ENCODE peak calls at places on chromosomes 6 and 20, in six cellular contexts. One of them, this sample, is unnamed.
A peak's percentile ranks its signal among the peaks of the same experiment; 100 is the strongest.

GRCh38 chr20:32446301-32447100 is 88.4 kb downstream of the ASXL1 start:
- DNase-seq in endothelial cell of umbilical vein: no peak
- DNase-seq in SK-N-SH: no peak
- DNase-seq in neuronal stem cell: no peak
- DNase-seq in HCT116: no peak
- DNase-seq in IMR-90: no peak
- DNase-seq in this sample: no peak

GRCh38 chr6:36701401-36701991 is 3.9 kb downstream of the RAB44 start:
- DNase-seq in IMR-90: no peak
- DNase-seq in HCT116: no peak
- DNase-seq in endothelial cell of umbilical vein: no peak
- DNase-seq in neuronal stem cell: no peak
- DNase-seq in SK-N-SH: no peak
- DNase-seq in this sample: peak; percentile 58

GRCh38 chr6:118894425-118895240 is 681 bp downstream of the ASF1A start:
- DNase-seq in SK-N-SH: peak; percentile 81
- DNase-seq in HCT116: no peak
- DNase-seq in endothelial cell of umbilical vein: peak; percentile 68
- DNase-seq in IMR-90: peak; percentile 66
- DNase-seq in neuronal stem cell: peak; percentile 51
- DNase-seq in this sample: peak; percentile 88

GRCh38 chr20:47481330-47482216 is 20.1 kb upstream of the NCOA3 start:
- DNase-seq in IMR-90: no peak
- DNase-seq in endothelial cell of umbilical vein: no peak
- DNase-seq in HCT116: no peak
- DNase-seq in neuronal stem cell: no peak
- DNase-seq in SK-N-SH: no peak
- DNase-seq in this sample: no peak

GRCh38 chr6:95877480-95877879 is 138.3 kb upstream of the FUT9 start:
- DNase-seq in IMR-90: no peak
- DNase-seq in endothelial cell of umbilical vein: no peak
- DNase-seq in HCT116: no peak
- DNase-seq in neuronal stem cell: no peak
- DNase-seq in SK-N-SH: no peak
- DNase-seq in this sample: no peak

GRCh38 chr6:41560440-41561192 is 14.4 kb downstream of the FOXP4 start:
- DNase-seq in HCT116: no peak
- DNase-seq in SK-N-SH: no peak
- DNase-seq in endothelial cell of umbilical vein: peak; percentile 22
- DNase-seq in IMR-90: no peak
- DNase-seq in neuronal stem cell: peak; percentile 49
- DNase-seq in this sample: peak; percentile 95

GRCh38 chr6:5190467-5190866 is 70.3 kb downstream of the LYRM4 start:
- DNase-seq in IMR-90: peak; percentile 98
- DNase-seq in HCT116: no peak
- DNase-seq in endothelial cell of umbilical vein: peak; percentile 88
- DNase-seq in SK-N-SH: no peak
- DNase-seq in neuronal stem cell: no peak
- DNase-seq in this sample: no peak

GRCh38 chr6:164417537-164417936 is 891.9 kb downstream of the C6orf118 start:
- DNase-seq in IMR-90: no peak
- DNase-seq in HCT116: no peak
- DNase-seq in endothelial cell of umbilical vein: no peak
- DNase-seq in SK-N-SH: no peak
- DNase-seq in neuronal stem cell: no peak
- DNase-seq in this sample: no peak

GRCh38 chr6:107832146-107833056 is 8.3 kb upstream of the SCML4 start:
- DNase-seq in SK-N-SH: no peak
- DNase-seq in IMR-90: no peak
- DNase-seq in endothelial cell of umbilical vein: no peak
- DNase-seq in neuronal stem cell: no peak
- DNase-seq in HCT116: no peak
- DNase-seq in this sample: no peak

GRCh38 chr6:6003334-6004146 is 3.2 kb downstream of the NRN1 start:
- DNase-seq in IMR-90: no peak
- DNase-seq in SK-N-SH: peak; percentile 72
- DNase-seq in HCT116: no peak
- DNase-seq in endothelial cell of umbilical vein: peak; percentile 15
- DNase-seq in neuronal stem cell: no peak
- DNase-seq in this sample: peak; percentile 4

GRCh38 chr20:57811373-57812020 is 101.7 kb upstream of the PMEPA1 start:
- DNase-seq in IMR-90: no peak
- DNase-seq in HCT116: no peak
- DNase-seq in endothelial cell of umbilical vein: no peak
- DNase-seq in neuronal stem cell: peak; percentile 5
- DNase-seq in SK-N-SH: no peak
- DNase-seq in this sample: no peak

GRCh38 chr20:56373942-56374341 is 15.2 kb downstream of the FAM210B start:
- DNase-seq in HCT116: no peak
- DNase-seq in neuronal stem cell: no peak
- DNase-seq in IMR-90: peak; percentile 98
- DNase-seq in SK-N-SH: no peak
- DNase-seq in endothelial cell of umbilical vein: peak; percentile 10
- DNase-seq in this sample: no peak

GRCh38 chr20:40883097-40883496 is 145.5 kb upstream of the TOP1 start:
- DNase-seq in IMR-90: no peak
- DNase-seq in endothelial cell of umbilical vein: peak; percentile 7
- DNase-seq in HCT116: no peak
- DNase-seq in SK-N-SH: peak; percentile 55
- DNase-seq in neuronal stem cell: no peak
- DNase-seq in this sample: no peak

GRCh38 chr6:15243994-15244604 is 1.8 kb upstream of the JARID2 start:
- DNase-seq in SK-N-SH: no peak
- DNase-seq in HCT116: no peak
- DNase-seq in endothelial cell of umbilical vein: no peak
- DNase-seq in neuronal stem cell: no peak
- DNase-seq in IMR-90: no peak
- DNase-seq in this sample: no peak

GRCh38 chr20:23995905-23996666 is 7.5 kb upstream of the GGTLC1 start:
- DNase-seq in endothelial cell of umbilical vein: peak; percentile 24
- DNase-seq in SK-N-SH: peak; percentile 50
- DNase-seq in HCT116: peak; percentile 7
- DNase-seq in IMR-90: peak; percentile 24
- DNase-seq in neuronal stem cell: peak; percentile 30
- DNase-seq in this sample: peak; percentile 80

GRCh38 chr6:73742433-73742832 is 46.4 kb downstream of the CD109 start:
- DNase-seq in IMR-90: no peak
- DNase-seq in SK-N-SH: no peak
- DNase-seq in HCT116: no peak
- DNase-seq in neuronal stem cell: no peak
- DNase-seq in endothelial cell of umbilical vein: no peak
- DNase-seq in this sample: no peak

GRCh38 chr6:45691426-45691825 is 313.7 kb upstream of the SUPT3H start:
- DNase-seq in IMR-90: no peak
- DNase-seq in SK-N-SH: no peak
- DNase-seq in HCT116: no peak
- DNase-seq in neuronal stem cell: no peak
- DNase-seq in endothelial cell of umbilical vein: no peak
- DNase-seq in this sample: no peak

GRCh38 chr6:151669208-151669560 is 138.3 kb upstream of the ESR1 start:
- DNase-seq in IMR-90: no peak
- DNase-seq in HCT116: no peak
- DNase-seq in endothelial cell of umbilical vein: no peak
- DNase-seq in SK-N-SH: no peak
- DNase-seq in neuronal stem cell: no peak
- DNase-seq in this sample: no peak

GRCh38 chr20:24605937-24606455 is 136.6 kb downstream of the SYNDIG1 start:
- DNase-seq in IMR-90: no peak
- DNase-seq in HCT116: no peak
- DNase-seq in SK-N-SH: no peak
- DNase-seq in neuronal stem cell: no peak
- DNase-seq in endothelial cell of umbilical vein: no peak
- DNase-seq in this sample: no peak

GRCh38 chr20:48003021-48003420 is 217.7 kb upstream of the SULF2 start:
- DNase-seq in IMR-90: no peak
- DNase-seq in endothelial cell of umbilical vein: no peak
- DNase-seq in HCT116: no peak
- DNase-seq in SK-N-SH: no peak
- DNase-seq in neuronal stem cell: no peak
- DNase-seq in this sample: no peak

GRCh38 chr6:25788305-25788922 is 33.9 kb downstream of the SLC17A4 start:
- DNase-seq in endothelial cell of umbilical vein: peak; percentile 69
- DNase-seq in neuronal stem cell: no peak
- DNase-seq in HCT116: peak; percentile 45
- DNase-seq in SK-N-SH: peak; percentile 5
- DNase-seq in IMR-90: peak; percentile 51
- DNase-seq in this sample: peak; percentile 76

GRCh38 chr20:57664476-57664875 is 44.2 kb upstream of the ZBP1 start:
- DNase-seq in neuronal stem cell: no peak
- DNase-seq in SK-N-SH: no peak
- DNase-seq in endothelial cell of umbilical vein: no peak
- DNase-seq in IMR-90: no peak
- DNase-seq in HCT116: no peak
- DNase-seq in this sample: no peak

DNA sequence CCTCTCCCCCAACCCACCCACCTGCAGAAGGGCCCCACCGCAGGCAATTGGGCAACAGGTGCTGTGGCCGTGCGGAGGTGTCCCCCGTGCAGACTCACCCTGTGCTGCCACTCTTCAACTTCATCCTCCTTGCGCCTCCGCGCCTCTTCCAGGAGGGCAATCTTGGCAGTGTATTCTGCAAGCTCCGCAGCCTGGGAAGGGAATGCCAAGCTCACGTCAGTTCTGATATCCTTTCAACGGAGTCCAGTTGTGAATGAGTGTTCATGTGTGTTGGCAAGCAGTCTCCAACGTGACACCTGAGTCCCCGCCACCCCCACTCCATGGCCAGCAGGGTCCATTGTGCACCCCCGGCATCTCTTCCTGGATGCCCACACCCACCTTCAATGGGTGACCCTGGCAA is 49.9 kb downstream of the EZR start:
- DNase-seq in neuronal stem cell: no peak
- DNase-seq in HCT116: no peak
- DNase-seq in endothelial cell of umbilical vein: no peak
- DNase-seq in IMR-90: no peak
- DNase-seq in SK-N-SH: no peak
- DNase-seq in this sample: no peak
- H3K4me1 ChIP-seq in neuronal stem cell: peaks cover 2% of the 10 kb centered on the region
- H3K4me1 ChIP-seq in HCT116: peaks cover 100% of the 10 kb centered on the region
- H3K4me1 ChIP-seq in endothelial cell of umbilical vein: no peaks in the 10 kb centered on the region
- H3K4me1 ChIP-seq in IMR-90: no peaks in the 10 kb centered on the region
- H3K4me1 ChIP-seq in SK-N-SH: peaks cover 10% of the 10 kb centered on the region
- H3K4me1 ChIP-seq in this sample: no peaks in the 10 kb centered on the region

GRCh38 chr20:62067547-62068260 is 2.0 kb upstream of the TAF4 start:
- DNase-seq in endothelial cell of umbilical vein: no peak
- DNase-seq in HCT116: no peak
- DNase-seq in SK-N-SH: peak; percentile 27
- DNase-seq in IMR-90: no peak
- DNase-seq in neuronal stem cell: no peak
- DNase-seq in this sample: no peak
- H3K9ac ChIP-seq in endothelial cell of umbilical vein: no peak overlapping the region
- H3K9ac ChIP-seq in HCT116: no peak overlapping the region
- H3K9ac ChIP-seq in SK-N-SH: no peak overlapping the region
- H3K9ac ChIP-seq in IMR-90: no peak overlapping the region
- H3K9ac ChIP-seq in neuronal stem cell: peak overlapping the region; percentile 24
- H3K9ac ChIP-seq in this sample: no peak overlapping the region

DNA sequence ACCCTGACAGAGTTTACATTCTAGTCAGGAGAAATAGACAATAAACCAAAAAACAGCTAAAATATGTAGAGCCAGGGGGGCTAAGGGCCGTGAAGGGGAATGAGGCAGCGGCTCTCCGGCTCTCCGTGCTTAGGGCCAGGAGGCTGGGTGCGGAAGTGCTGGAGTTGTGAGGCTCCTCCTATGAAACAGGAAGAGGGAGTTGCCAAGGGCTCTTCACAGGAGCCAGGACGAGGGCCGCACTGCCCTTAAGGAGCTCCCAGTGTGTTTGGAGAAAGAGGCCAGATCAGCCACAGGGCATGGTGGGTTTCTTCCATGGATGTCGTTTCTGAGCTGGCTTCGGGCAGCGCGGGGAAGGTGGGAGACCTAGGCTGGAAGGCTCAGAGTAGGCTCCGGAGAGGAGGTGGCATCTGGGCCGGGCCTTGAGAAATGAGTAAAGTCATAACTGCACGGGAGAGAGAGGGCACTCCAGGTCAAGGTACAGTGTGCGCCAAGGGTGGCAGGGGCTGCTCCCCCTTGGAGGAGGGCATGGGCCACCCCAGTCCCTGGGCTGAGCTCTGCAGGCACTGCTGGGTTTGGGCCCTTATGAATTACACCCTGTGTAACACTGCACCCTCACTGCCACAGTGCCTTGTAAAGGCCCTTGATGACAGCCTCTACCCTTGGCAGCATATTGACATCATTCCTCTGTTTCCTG is 20.8 kb upstream of the MLN start:
- DNase-seq in IMR-90: peak; percentile 21
- DNase-seq in HCT116: peak; percentile 18
- DNase-seq in SK-N-SH: no peak
- DNase-seq in neuronal stem cell: no peak
- DNase-seq in endothelial cell of umbilical vein: peak; percentile 18
- DNase-seq in this sample: no peak
- H3K4me1 ChIP-seq in IMR-90: peaks cover 4% of the 10 kb centered on the region
- H3K4me1 ChIP-seq in HCT116: peaks cover 26% of the 10 kb centered on the region
- H3K4me1 ChIP-seq in SK-N-SH: peaks cover 20% of the 10 kb centered on the region
- H3K4me1 ChIP-seq in neuronal stem cell: peaks cover 18% of the 10 kb centered on the region
- H3K4me1 ChIP-seq in endothelial cell of umbilical vein: peaks cover 6% of the 10 kb centered on the region
- H3K4me1 ChIP-seq in this sample: no peaks in the 10 kb centered on the region

DNA sequence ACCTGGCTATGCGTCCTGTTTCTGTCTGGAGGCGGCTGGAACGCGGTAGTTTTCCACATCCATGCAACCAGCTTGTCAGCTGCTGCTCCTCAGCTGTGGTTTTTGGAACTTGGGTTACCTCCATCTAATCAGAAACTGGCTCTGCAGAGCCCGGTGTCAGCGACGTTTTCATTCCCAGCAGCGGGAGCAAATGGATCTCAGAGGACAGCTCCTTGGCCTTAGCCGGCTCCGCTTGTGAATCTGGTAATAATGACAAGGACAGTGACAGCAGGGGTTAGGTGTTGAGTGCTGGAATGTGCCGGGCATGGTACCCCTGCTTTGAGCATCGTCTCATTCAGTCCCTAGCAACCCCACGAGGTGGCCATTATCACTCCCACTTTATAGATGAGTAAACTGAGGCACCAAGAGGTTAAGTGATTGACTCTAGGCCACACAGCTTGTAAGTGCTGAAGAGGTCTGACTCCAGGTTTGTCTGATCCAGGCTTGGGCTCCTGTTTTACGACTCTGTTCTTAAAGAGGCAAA is 1.3 kb downstream of the SLCO4A1 start:
- DNase-seq in SK-N-SH: no peak
- DNase-seq in HCT116: no peak
- DNase-seq in endothelial cell of umbilical vein: no peak
- DNase-seq in neuronal stem cell: no peak
- DNase-seq in IMR-90: peak; percentile 18
- DNase-seq in this sample: no peak
- H3K9ac ChIP-seq in SK-N-SH: no peak overlapping the region
- H3K9ac ChIP-seq in HCT116: peak overlapping the region; percentile 86
- H3K9ac ChIP-seq in endothelial cell of umbilical vein: no peak overlapping the region
- H3K9ac ChIP-seq in neuronal stem cell: peak overlapping the region; percentile 13
- H3K9ac ChIP-seq in IMR-90: no peak overlapping the region
- H3K9ac ChIP-seq in this sample: no peak overlapping the region